ENCODE peak calls at places on chromosomes 11 and 22, in six cellular contexts. R is astrocyte of the spinal cord, K is GM20000, Y is AG09319, J is endothelial cell, L is brain microvascular endothelial cell. O is an unnamed sample.

GRCh38 chr11:71451596-71452353 is 1.2 kb upstream of the NADSYN1 start:
- DNase-seq in R (no peak), Y (no peak), L (no peak), K (no peak), J (peak), O (no peak)

GRCh38 chr11:5004429-5005274 is 10.0 kb downstream of the OR51L1 start:
- DNase-seq in K (peak), L (peak), R (peak), J (peak), Y (peak), O (no peak)

GRCh38 chr11:66070604-66071325 is 693 bp downstream of the PACS1 start:
- DNase-seq in K (peak), L (no peak), J (peak), Y (no peak), R (peak), O (no peak)

GRCh38 chr11:117366875-117367274 is 39.2 kb downstream of the CEP164 start:
- DNase-seq in R (no peak), K (no peak), J (no peak), Y (no peak), L (no peak), O (no peak)

GRCh38 chr22:28958611-28959010 is 75.2 kb downstream of the ZNRF3 start:
- DNase-seq in R (peak), Y (no peak), K (no peak), L (no peak), J (no peak), O (no peak)

GRCh38 chr22:37782340-37783168 is 25.2 kb upstream of the GCAT start:
- DNase-seq in Y (no peak), L (no peak), R (peak), J (no peak), K (no peak), O (no peak)

GRCh38 chr11:97722721-97723120 is 1298.0 kb upstream of the CNTN5 start:
- DNase-seq in Y (no peak), R (no peak), J (no peak), K (no peak), L (no peak), O (no peak)

GRCh38 chr11:68383976-68384501 is 71.6 kb downstream of the LRP5 start:
- DNase-seq in L (peak), Y (no peak), R (peak), J (peak), K (peak), O (no peak)

GRCh38 chr22:44753189-44754042 is 1.0 kb downstream of the ARHGAP8 start:
- DNase-seq in L (peak), R (peak), J (no peak), K (no peak), Y (peak), O (no peak)

GRCh38 chr11:86717817-86718501 is 45.5 kb upstream of the ME3 start:
- DNase-seq in J (no peak), K (no peak), R (no peak), Y (no peak), L (no peak), O (no peak)

GRCh38 chr22:29314537-29315285 is 786 bp downstream of the RASL10A start:
- DNase-seq in K (peak), R (no peak), J (no peak), Y (no peak), L (no peak), O (no peak)

GRCh38 chr11:66844496-66845142 is 1.4 kb downstream of the RCE1 start:
- DNase-seq in J (no peak), L (no peak), R (no peak), Y (no peak), K (no peak), O (no peak)

GRCh38 chr11:96019810-96020747 is 96.2 kb upstream of the MTMR2 start:
- DNase-seq in K (no peak), R (no peak), J (no peak), Y (no peak), L (no peak), O (no peak)

GRCh38 chr22:39991164-39991860 is 3.4 kb upstream of the FAM83F start:
- DNase-seq in R (no peak), J (no peak), Y (no peak), K (no peak), L (no peak), O (no peak)

GRCh38 chr11:95593101-95593500 is 196.5 kb downstream of the FAM76B start:
- DNase-seq in Y (no peak), J (no peak), R (peak), L (no peak), K (no peak), O (no peak)

GRCh38 chr22:50505276-50505775 is 2.2 kb downstream of the LMF2 start:
- DNase-seq in Y (no peak), R (no peak), K (no peak), L (no peak), J (no peak), O (no peak)

GRCh38 chr22:46931414-46931813 is 169.0 kb downstream of the TBC1D22A start:
- DNase-seq in J (no peak), L (peak), Y (no peak), R (peak), K (no peak), O (no peak)

GRCh38 chr11:48108231-48109045 is 108.2 kb upstream of the OR4B1 start:
- DNase-seq in Y (no peak), J (no peak), R (no peak), K (no peak), L (no peak), O (no peak)

GRCh38 chr11:48110509-48110766 is 106.2 kb upstream of the OR4B1 start:
- DNase-seq in Y (no peak), R (no peak), L (no peak), K (no peak), J (no peak), O (no peak)

GRCh38 chr11:48111941-48112340 is 104.7 kb upstream of the OR4B1 start:
- DNase-seq in J (no peak), R (no peak), Y (no peak), K (no peak), L (no peak), O (no peak)

GRCh38 chr11:48107188-48107704 is 109.4 kb upstream of the OR4B1 start:
- DNase-seq in J (no peak), Y (peak), L (no peak), K (peak), R (no peak), O (no peak)

GRCh38 chr11:48109046-48109666 is 107.5 kb upstream of the OR4B1 start:
- DNase-seq in Y (peak), J (no peak), R (peak), L (no peak), K (peak), O (no peak)
- TF ChIP-seq CTCF in Y (peak), J (no peak), R (peak), L (peak), K (no peak), O (peak)

DNA sequence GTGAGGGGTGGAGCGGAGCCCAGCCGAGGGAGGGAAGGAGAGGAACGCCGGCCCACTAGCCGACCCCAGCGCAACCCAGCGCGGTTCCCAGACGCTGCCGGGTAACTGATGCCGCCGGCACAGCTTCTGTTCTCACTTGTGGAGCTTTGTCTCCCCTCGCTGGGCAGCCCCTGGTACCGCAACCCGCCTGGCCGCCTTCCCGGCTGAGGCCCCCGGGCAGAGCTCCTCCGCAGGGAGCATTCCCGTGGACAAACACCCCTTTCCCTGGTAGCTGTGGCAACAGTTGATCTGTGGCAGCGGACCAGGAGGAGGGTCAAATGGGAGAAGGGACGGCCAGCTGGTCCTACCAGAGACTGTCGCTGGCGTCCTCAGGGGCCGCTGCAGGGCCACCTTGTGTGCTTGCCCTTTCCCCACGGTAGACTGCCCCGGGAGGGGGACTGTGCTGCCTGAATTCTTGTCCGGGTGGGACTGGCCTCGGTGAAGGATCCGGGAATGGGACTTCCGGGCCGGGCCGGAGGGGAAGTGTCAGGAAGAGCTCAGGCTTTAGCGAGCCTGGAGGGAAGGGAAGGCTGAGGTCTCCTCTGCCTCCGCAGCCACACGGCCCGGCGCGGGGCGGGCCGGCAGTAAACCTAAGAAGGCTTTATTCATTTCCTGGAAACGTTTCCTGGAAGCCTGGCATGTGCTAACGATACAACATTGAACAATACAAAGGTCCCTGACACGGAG is 468.0 kb downstream of the OPCML start:
- DNase-seq in R (peak), Y (no peak), L (peak), K (peak), J (peak), O (peak)
- TF ChIP-seq CTCF in R (peak), Y (peak), L (peak), K (no peak), J (peak), O (peak)

GRCh38 chr11:72692498-72693237 is 18.4 kb upstream of the PDE2A start:
- DNase-seq in L (no peak), Y (no peak), R (no peak), K (no peak), J (no peak), O (no peak)

GRCh38 chr11:72696866-72697428 is 22.7 kb upstream of the PDE2A start:
- DNase-seq in R (no peak), Y (no peak), L (no peak), J (no peak), K (no peak), O (no peak)

GRCh38 chr11:72697814-72698213 is 23.6 kb upstream of the PDE2A start:
- DNase-seq in R (no peak), J (no peak), Y (no peak), K (no peak), L (no peak), O (no peak)

GRCh38 chr11:72695354-72695753 is 21.1 kb upstream of the PDE2A start:
- DNase-seq in R (no peak), L (no peak), K (no peak), Y (no peak), J (no peak), O (no peak)

GRCh38 chr11:72693271-72693968 is 19.2 kb upstream of the PDE2A start:
- DNase-seq in R (no peak), L (no peak), K (no peak), J (no peak), Y (no peak), O (no peak)
- TF ChIP-seq CTCF in R (peak), L (peak), K (no peak), J (no peak), Y (no peak), O (no peak)

GRCh38 chr11:65017927-65018326 is 4.0 kb downstream of the ARL2 start:
- DNase-seq in R (no peak), K (no peak), L (no peak), Y (no peak), J (no peak), O (no peak)

GRCh38 chr11:65019824-65020223 is 5.9 kb downstream of the ARL2 start:
- DNase-seq in L (no peak), K (no peak), R (no peak), J (no peak), Y (no peak), O (no peak)

GRCh38 chr11:65014146-65014960 is at the start of gene ARL2:
- DNase-seq in K (peak), Y (no peak), J (no peak), R (no peak), L (no peak), O (no peak)

GRCh38 chr11:65013692-65014145 is 241 bp upstream of the ARL2 start:
- DNase-seq in L (peak), K (peak), Y (peak), R (peak), J (peak), O (peak)

DNA sequence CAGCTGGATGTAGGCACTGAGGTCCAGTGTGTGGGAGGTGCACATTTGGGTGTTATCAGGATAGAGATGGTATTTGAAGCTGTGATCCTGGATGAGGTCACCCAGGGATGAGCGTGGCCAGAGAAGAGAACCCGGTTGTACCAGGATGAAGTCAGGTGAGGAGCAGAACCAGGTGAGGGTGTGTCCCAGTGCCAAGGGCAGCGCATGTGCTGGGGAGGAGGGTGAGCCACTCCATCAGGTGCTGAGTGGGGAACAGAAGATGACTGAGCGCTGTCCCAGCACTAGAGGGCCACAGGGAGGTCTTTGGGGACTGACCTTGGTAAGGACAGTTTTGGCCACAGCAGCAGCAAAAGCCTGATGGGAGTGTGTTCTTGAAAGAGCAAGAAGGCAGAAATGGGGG is 2.7 kb downstream of the ARL2 start:
- DNase-seq in L (no peak), J (no peak), R (no peak), Y (no peak), K (no peak), O (no peak)
- TF ChIP-seq CTCF in L (no peak), J (no peak), R (no peak), Y (no peak), K (no peak), O (no peak)

DNA sequence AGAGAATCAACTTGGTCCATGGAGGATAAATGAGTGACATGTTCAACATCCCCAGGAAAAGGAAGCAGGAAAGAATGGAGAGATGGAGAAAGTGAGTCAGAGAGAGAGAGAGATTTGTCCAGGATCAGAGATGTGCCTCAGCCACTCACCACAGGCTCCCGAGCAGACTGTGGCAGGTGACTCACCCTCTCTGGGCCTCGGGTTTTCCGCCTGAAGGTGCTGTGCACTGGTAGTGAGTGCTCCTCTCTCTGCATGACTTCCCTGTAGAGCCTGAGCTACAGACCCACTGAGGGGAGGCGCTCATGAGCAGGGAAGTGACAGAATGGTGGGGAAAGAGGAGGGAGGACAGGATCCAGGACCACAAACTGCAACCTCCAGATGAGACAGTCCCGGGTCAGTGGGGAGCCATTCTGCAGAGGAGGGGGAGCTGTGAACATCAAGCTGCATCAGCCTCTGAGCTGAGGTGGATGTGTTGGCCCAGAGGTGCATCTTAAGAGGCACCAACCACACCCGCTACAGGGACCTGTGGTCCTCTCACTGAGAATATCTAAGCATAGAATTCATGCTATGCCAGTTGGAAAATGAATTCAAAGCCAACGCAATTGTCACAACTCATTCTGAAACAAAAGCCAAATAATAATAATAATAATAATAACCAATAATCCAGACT is 433.4 kb downstream of the BRD1 start:
- DNase-seq in K (no peak), R (no peak), L (no peak), J (no peak), Y (no peak), O (peak)
- TF ChIP-seq CTCF in K (no peak), R (no peak), L (no peak), J (no peak), Y (no peak), O (no peak)

DNA sequence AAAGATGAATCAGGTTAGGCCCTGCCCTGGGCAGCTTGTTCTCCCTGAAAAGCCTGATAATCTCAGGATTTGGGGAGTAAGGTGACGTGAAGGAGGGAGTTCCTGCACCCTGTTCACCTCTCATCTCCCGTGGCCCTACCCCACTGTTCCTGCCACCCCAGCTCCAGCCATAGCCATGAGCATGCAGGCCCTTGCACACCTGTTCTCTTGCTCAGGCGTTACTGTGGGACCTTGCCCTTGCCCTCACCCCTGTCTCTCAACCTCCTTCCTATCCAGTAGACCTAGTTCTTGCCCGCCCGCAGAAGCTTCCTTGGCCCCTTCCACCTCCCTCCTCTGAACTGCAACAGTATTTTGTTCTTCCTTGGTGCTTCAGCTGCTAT is 15.0 kb downstream of the TSKU start:
- DNase-seq in R (no peak), K (no peak), L (no peak), J (no peak), Y (no peak), O (peak)
- TF ChIP-seq CTCF in R (no peak), K (no peak), L (no peak), J (no peak), Y (no peak), O (no peak)

DNA sequence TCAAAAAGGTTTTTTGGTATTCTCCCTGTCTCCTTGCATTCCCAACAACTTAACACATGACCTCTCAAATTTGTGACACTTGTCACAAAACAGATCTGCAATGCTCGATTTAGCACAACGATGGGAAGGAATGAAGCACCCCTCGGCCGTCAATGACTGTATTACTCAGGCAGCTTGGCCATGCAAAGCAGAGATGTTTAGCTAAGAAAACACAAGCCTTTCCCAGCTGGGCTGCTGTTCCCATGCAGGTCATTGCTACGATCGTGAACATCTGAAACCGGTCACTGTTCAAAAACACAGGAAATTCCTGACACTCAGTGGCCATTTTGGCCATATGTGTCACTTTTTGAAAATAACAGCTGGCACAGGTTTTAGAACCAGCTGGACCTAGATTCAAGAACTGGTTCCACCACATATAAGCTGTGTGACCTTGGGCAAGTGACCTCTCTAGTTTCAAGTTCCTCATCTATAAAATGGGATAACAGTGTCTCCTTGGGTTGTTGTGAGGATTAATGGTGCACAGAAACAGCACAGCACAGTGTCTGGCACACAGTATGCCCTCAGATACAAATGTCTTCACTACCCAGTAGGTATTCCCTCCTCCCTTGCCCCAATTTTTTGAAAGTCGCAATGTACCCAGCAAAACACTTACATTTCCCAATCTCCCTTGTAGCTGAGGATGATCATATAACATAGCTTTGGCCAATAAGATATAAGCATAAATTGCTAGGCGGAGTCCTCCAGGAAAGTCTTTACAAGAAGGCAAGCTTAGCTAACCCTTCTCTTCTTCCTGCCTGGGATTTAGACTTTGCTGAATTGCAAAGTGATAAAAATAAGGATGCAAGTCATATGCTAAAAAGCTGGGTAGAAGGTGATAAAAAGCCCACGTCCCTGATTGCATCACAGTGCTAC is 93.1 kb downstream of the C11orf58 start:
- DNase-seq in L (peak), R (no peak), K (no peak), Y (no peak), J (no peak), O (no peak)
- TF ChIP-seq CTCF in L (no peak), R (no peak), K (no peak), Y (no peak), J (no peak), O (no peak)

GRCh38 chr11:77590194-77590591 is 440 bp downstream of the AQP11 start:
- DNase-seq in K (no peak), L (peak), J (peak), Y (no peak), R (peak), O (no peak)
- TF ChIP-seq CTCF in K (no peak), L (no peak), J (no peak), Y (no peak), R (no peak), O (no peak)